ENCODE peak calls at places on chromosomes 2 and 18, in eight cellular contexts. I is SK-N-SH, G is transverse colon, E is sigmoid colon, A is HepG2, Y is HCT116, L is Panc1, O is GM12878. Q is an unnamed sample. For H3K9me3 and H3K36me3, the result is how much of the 10 kb centered on the place peaks cover.

GRCh38 chr18:44986933-44987332 is 306.2 kb downstream of the SETBP1 start:
- DNase-seq in I (no peak), G (no peak), E (no peak), A (no peak), Y (no peak), L (no peak), O (no peak), Q (no peak)

GRCh38 chr18:23020555-23021294 is 87.6 kb downstream of the RBBP8 start:
- DNase-seq in I (no peak), G (no peak), E (no peak), A (no peak), Y (no peak), L (no peak), O (no peak), Q (no peak)

GRCh38 chr18:59719533-59720325 is 22.5 kb upstream of the CCBE1 start:
- DNase-seq in I (no peak), G (no peak), E (no peak), A (no peak), Y (no peak), L (no peak), O (no peak), Q (no peak)

GRCh38 chr18:10689231-10689953 is 163.6 kb downstream of the NAPG start:
- DNase-seq in I (no peak), G (no peak), E (no peak), A (no peak), Y (no peak), L (no peak), O (no peak), Q (no peak)

GRCh38 chr2:208363485-208363884 is 43.1 kb upstream of the PTH2R start:
- DNase-seq in I (no peak), G (no peak), E (no peak), A (no peak), Y (no peak), L (no peak), O (peak), Q (no peak)

GRCh38 chr2:11995381-11995947 is 249.0 kb downstream of the LPIN1 start:
- DNase-seq in I (no peak), G (no peak), E (no peak), A (no peak), Y (no peak), L (no peak), O (no peak), Q (no peak)

GRCh38 chr2:4556136-4556535 is 852.8 kb downstream of the DCDC2C start:
- DNase-seq in I (no peak), G (no peak), E (no peak), A (no peak), Y (no peak), L (no peak), O (no peak), Q (no peak)

GRCh38 chr2:221429741-221430491 is 142.2 kb downstream of the EPHA4 start:
- DNase-seq in I (no peak), G (peak), E (peak), A (no peak), Y (no peak), L (no peak), O (no peak), Q (no peak)

GRCh38 chr2:192035731-192036442 is 158.8 kb downstream of the TMEFF2 start:
- DNase-seq in I (no peak), G (no peak), E (no peak), A (no peak), Y (no peak), L (no peak), O (no peak), Q (no peak)

GRCh38 chr18:34086370-34086769 is 138.3 kb downstream of the NOL4 start:
- DNase-seq in I (no peak), G (no peak), E (no peak), A (no peak), Y (no peak), L (no peak), O (no peak), Q (no peak)

GRCh38 chr2:219149667-219150066 is 10.9 kb downstream of the NHEJ1 start:
- DNase-seq in I (no peak), G (no peak), E (no peak), A (peak), Y (no peak), L (no peak), O (no peak), Q (no peak)

GRCh38 chr2:206392118-206392517 is 51.2 kb upstream of the ADAM23 start:
- DNase-seq in I (peak), G (no peak), E (no peak), A (peak), Y (peak), L (no peak), O (no peak), Q (no peak)

GRCh38 chr2:2683581-2683980 is 352.5 kb upstream of the MYT1L start:
- DNase-seq in I (no peak), G (no peak), E (no peak), A (no peak), Y (no peak), L (no peak), O (no peak), Q (no peak)

GRCh38 chr18:8448091-8448490 is 161.1 kb upstream of the RAB12 start:
- DNase-seq in I (no peak), G (no peak), E (no peak), A (no peak), Y (no peak), L (no peak), O (no peak), Q (no peak)

GRCh38 chr2:26302846-26303245 is 43.1 kb upstream of the SELENOI start:
- DNase-seq in I (no peak), G (no peak), E (no peak), A (no peak), Y (no peak), L (no peak), O (no peak), Q (no peak)

GRCh38 chr2:74741651-74742050 is 87.6 kb downstream of the SEMA4F start:
- DNase-seq in I (no peak), G (no peak), E (no peak), A (no peak), Y (no peak), L (no peak), O (no peak), Q (no peak)

GRCh38 chr2:27920148-27920885 is 29.8 kb downstream of the BABAM2 start:
- DNase-seq in I (no peak), G (no peak), E (no peak), A (peak), Y (no peak), L (peak), O (no peak), Q (no peak)

GRCh38 chr2:18218160-18218933 is 339.9 kb downstream of the KCNS3 start:
- DNase-seq in I (no peak), G (no peak), E (no peak), A (no peak), Y (no peak), L (no peak), O (no peak), Q (no peak)

DNA sequence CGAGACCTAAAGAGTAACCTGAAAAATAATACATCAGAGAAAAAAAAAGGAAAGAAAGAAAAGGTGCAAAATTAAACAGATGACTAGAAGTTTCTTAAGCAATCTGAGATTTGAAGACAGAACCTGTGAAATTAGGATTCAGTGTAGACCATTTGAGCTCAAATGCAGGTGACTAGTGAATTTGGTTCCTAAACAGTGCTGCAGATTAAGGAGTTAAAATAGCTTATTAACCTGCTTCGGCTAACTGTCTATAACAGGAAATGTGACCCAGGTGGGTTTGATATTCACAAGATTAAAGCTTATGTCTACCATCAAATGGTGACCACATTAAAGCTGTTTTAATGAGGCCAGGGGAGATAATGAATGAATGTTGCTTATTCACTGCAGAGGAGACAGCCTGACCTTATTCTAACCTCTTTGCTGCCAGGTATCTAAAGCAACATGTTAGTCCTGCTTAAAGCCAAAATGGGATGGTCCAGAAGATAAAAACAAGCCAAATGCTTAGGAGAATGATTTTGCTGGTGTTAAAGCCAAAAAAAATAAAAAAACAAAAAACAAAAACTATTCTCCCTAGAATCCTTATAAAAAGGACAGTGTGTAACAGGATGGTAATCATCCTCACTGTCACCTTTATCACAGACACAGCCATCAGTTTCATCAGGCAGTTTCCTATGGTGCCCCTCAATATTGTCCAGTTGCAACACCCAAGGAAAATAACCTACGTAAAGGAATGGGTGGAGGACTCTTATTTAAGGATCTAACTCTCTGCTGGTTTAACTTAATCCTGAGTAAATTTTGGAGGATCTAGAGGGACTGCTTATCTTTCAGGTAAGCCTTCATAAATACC is 769.0 kb upstream of the ZEB2 start:
- DNase-seq in I (no peak), G (no peak), E (no peak), A (no peak), Y (no peak), L (no peak), O (no peak), Q (no peak)
- TF ChIP-seq POLR2AphosphoS5 in I (no peak), G (no peak), E (no peak), A (no peak), Y (no peak), L (no peak), O (no peak), Q (no peak)

DNA sequence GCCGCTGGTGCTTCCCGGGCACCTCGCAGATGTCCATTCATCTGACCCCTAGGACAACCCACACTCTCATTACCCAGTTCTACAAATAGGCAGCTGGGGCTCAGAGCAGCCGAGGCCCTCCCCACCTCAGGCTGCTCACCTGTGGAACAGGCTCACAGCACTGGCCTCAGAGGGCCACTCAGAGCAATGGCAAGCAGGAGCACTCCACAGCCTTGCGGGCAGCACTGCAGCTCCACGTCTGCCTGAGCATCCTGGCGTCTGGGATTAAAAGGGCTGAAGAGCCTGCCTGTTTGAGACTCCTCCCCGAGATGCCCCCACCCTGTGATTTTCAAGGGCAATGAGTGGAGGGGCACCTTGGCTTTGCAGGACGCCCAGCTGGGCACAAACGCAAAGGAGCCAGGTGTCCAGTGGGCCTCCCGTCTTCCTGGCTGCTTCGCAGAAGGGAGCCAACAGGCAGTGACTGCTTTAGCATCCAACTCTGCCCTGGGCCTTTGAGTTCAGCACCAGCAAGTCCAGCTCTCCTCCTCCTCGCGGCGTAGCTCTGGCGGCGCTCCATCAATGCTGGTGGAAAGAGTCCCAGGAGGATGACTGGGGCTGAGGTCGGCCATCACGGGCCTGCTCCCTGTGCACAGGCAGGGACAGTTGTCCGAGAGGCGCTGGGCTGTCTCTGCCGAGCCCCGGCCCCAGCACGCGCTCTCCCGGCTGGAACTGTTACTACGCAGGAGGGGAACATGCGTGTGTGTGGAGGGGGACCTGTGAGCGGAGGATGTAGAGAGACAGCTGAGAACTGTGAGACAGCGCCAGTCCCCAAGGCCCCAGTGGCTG is 297.2 kb downstream of the NDUFA10 start:
- DNase-seq in I (no peak), G (no peak), E (peak), A (no peak), Y (no peak), L (no peak), O (no peak), Q (peak)
- H3K9me3 ChIP-seq in I (under half), G (under half), E (under half), A (under half), Y (under half), L (under half), O (under half), Q (under half)

GRCh38 chr2:10428936-10429335 is 19.2 kb downstream of the ODC1 start:
- DNase-seq in I (no peak), G (no peak), E (no peak), A (no peak), Y (no peak), L (no peak), O (no peak), Q (no peak)
- H3K36me3 ChIP-seq in I (under half), G (under half), E (under half), A (under half), Y (under half), L (under half), O (under half), Q (under half)

GRCh38 chr2:99657691-99658258 is 168.0 kb upstream of the REV1 start:
- DNase-seq in I (no peak), G (no peak), E (no peak), A (no peak), Y (no peak), L (no peak), O (no peak), Q (no peak)

GRCh38 chr2:99656938-99657337 is 167.1 kb upstream of the REV1 start:
- DNase-seq in I (peak), G (no peak), E (no peak), A (no peak), Y (no peak), L (no peak), O (no peak), Q (no peak)

GRCh38 chr2:99662761-99663341 is 173.0 kb upstream of the REV1 start:
- DNase-seq in I (no peak), G (no peak), E (no peak), A (no peak), Y (no peak), L (no peak), O (no peak), Q (no peak)

GRCh38 chr2:99660616-99661416 is 171.0 kb upstream of the REV1 start:
- DNase-seq in I (no peak), G (no peak), E (no peak), A (no peak), Y (no peak), L (no peak), O (no peak), Q (no peak)

GRCh38 chr2:99659874-99660273 is 170.1 kb upstream of the REV1 start:
- DNase-seq in I (no peak), G (no peak), E (peak), A (no peak), Y (no peak), L (no peak), O (no peak), Q (no peak)
- TF ChIP-seq POLR2AphosphoS5 in I (no peak), G (no peak), E (peak), A (no peak), Y (no peak), L (no peak), O (no peak), Q (no peak)

GRCh38 chr2:15990151-15991101 is 50.1 kb downstream of the MYCN start:
- DNase-seq in I (no peak), G (no peak), E (no peak), A (no peak), Y (no peak), L (no peak), O (no peak), Q (no peak)

GRCh38 chr2:15992457-15993231 is 52.3 kb downstream of the MYCN start:
- DNase-seq in I (no peak), G (no peak), E (no peak), A (no peak), Y (no peak), L (no peak), O (no peak), Q (no peak)

GRCh38 chr2:15989559-15989958 is 49.2 kb downstream of the MYCN start:
- DNase-seq in I (no peak), G (no peak), E (no peak), A (no peak), Y (no peak), L (no peak), O (no peak), Q (no peak)

GRCh38 chr2:15993232-15993610 is 52.9 kb downstream of the MYCN start:
- DNase-seq in I (no peak), G (no peak), E (no peak), A (no peak), Y (no peak), L (no peak), O (no peak), Q (no peak)

GRCh38 chr2:15991231-15991630 is 50.9 kb downstream of the MYCN start:
- DNase-seq in I (no peak), G (no peak), E (no peak), A (no peak), Y (no peak), L (no peak), O (no peak), Q (no peak)
- H3K9me3 ChIP-seq in I (under half), G (under half), E (under half), A (under half), Y (under half), L (under half), O (under half), Q (under half)

GRCh38 chr2:9462313-9462712 is 12.0 kb upstream of the IAH1 start:
- DNase-seq in I (peak), G (no peak), E (no peak), A (no peak), Y (no peak), L (no peak), O (no peak), Q (no peak)
- H3K36me3 ChIP-seq in I (under half), G (under half), E (under half), A (under half), Y (under half), L (under half), O (under half), Q (half or more)

GRCh38 chr2:150517951-150518680 is 30.6 kb upstream of the RND3 start:
- DNase-seq in I (no peak), G (no peak), E (no peak), A (no peak), Y (no peak), L (no peak), O (no peak), Q (no peak)
- TF ChIP-seq POLR2AphosphoS5 in I (peak), G (no peak), E (no peak), A (no peak), Y (no peak), L (no peak), O (no peak), Q (no peak)

DNA sequence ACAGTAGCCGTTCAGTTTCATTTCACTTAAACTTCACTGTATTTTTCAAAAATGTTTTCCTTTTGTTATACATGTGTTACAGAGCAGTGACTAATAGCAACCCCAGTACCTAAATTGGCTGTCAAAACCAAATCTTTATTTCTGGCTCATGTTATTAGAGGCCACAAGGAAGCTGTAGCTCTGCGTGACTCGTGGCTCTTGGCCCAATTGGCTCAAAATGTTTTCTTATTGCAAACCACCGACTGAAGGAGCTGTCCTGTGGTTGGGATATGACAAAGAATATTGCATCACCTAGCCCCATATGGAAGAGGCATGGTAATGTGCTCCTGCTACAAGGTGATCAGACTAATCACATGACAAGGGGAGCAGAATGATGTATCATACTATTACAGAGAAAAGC is 1058.6 kb downstream of the CBLN2 start:
- DNase-seq in I (no peak), G (no peak), E (no peak), A (no peak), Y (no peak), L (no peak), O (no peak), Q (no peak)
- H3K9me3 ChIP-seq in I (under half), G (under half), E (under half), A (under half), Y (under half), L (under half), O (under half), Q (under half)

GRCh38 chr18:35915056-35915455 is 57.4 kb upstream of the RMP24 start:
- DNase-seq in I (no peak), G (no peak), E (no peak), A (no peak), Y (no peak), L (no peak), O (no peak), Q (no peak)
- H3K36me3 ChIP-seq in I (under half), G (under half), E (under half), A (under half), Y (under half), L (under half), O (under half), Q (under half)

DNA sequence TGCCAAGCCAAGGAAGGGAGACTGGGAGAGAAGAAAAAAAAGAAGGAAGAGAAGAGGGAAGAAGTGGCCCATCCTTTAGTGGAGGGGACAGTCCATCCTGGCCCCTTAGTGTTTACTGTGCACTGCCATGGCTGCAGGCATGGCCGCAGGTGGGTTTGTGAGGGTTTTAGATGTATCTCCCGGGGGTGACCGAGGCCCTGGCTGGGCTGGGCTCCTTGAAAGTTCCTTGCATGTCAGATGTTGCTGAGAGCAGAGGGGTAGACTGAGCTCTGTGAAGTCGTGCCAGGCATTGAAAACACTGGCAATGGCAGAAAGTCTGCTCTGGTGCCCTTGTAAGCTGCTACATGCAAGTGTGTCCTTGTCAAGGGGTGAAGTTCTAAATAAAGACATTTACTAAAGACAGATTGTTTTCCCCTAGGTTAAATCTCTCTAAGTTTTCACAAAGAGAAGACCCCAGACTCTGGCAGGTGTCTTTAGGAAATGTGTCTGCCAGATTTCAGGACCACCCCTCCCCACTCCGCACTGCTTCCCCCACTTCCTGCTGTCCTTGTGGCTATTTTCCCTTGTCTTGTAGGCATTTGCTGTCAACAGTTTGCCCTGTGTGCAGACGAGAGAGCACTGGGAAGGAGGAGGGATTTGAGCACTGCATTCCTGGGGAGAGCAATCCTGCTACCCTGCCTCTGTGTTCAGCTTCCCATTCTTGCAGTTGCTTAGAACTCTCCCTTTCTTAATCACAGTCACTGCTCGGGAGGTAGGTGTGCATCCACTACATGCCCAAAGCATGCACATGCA is 68.4 kb downstream of the ACOXL start:
- DNase-seq in I (no peak), G (no peak), E (no peak), A (no peak), Y (no peak), L (no peak), O (no peak), Q (no peak)
- TF ChIP-seq POLR2AphosphoS5 in I (no peak), G (no peak), E (no peak), A (no peak), Y (no peak), L (no peak), O (no peak), Q (no peak)